ENCODE peak calls at places on chromosomes 13 and 19, in five cellular contexts. T, B, P, L and Q are unnamed samples.

GRCh38 chr13:64073203-64073602 is 2657.6 kb upstream of the PCDH20 start:
- DNase-seq in L (no peak), P (no peak), B (no peak), T (no peak), Q (no peak)

GRCh38 chr19:41548954-41549688 is 26.8 kb upstream of the CEACAM21 start:
- DNase-seq in B (peak; percentile 75), T (no peak), L (no peak), P (no peak), Q (no peak)

GRCh38 chr19:29678484-29679106 is 13.3 kb downstream of the PLEKHF1 start:
- DNase-seq in P (no peak), L (no peak), B (no peak), T (peak; percentile 96), Q (peak; percentile 49)

GRCh38 chr19:18306903-18307681 is 15.8 kb downstream of the LSM4 start:
- DNase-seq in T (no peak), L (no peak), B (no peak), P (no peak), Q (peak; percentile 68)

GRCh38 chr13:50596776-50597203 is 246.7 kb downstream of the DLEU7 start:
- DNase-seq in B (no peak), L (no peak), P (no peak), T (no peak), Q (no peak)

GRCh38 chr13:96248103-96248502 is 158.2 kb downstream of the HS6ST3 start:
- DNase-seq in B (no peak), P (no peak), L (no peak), T (no peak), Q (peak; percentile 6)

GRCh38 chr13:19618925-19619324 is 14.5 kb upstream of the MPHOSPH8 start:
- DNase-seq in L (no peak), T (peak; percentile 68), B (no peak), P (peak; percentile 50), Q (peak; percentile 75)

GRCh38 chr13:110234532-110234931 is 72.4 kb downstream of the COL4A1 start:
- DNase-seq in T (no peak), P (no peak), L (no peak), B (no peak), Q (no peak)

GRCh38 chr19:5880604-5881078 is 10.3 kb upstream of the FUT5 start:
- DNase-seq in L (no peak), T (peak; percentile 84), B (no peak), P (peak; percentile 19), Q (peak; percentile 77)

GRCh38 chr19:907183-907853 is 5.7 kb downstream of the R3HDM4 start:
- DNase-seq in L (no peak), P (no peak), T (no peak), B (no peak), Q (no peak)

GRCh38 chr13:96903085-96903484 is 91.2 kb downstream of the OXGR1 start:
- DNase-seq in P (no peak), L (no peak), T (no peak), B (no peak), Q (no peak)

GRCh38 chr19:34686455-34686854 is 9.0 kb downstream of the ZNF302 start:
- DNase-seq in P (no peak), L (no peak), B (no peak), T (no peak), Q (no peak)

GRCh38 chr19:22806418-22806817 is 22.5 kb upstream of the ZNF99 start:
- DNase-seq in L (no peak), P (no peak), T (peak; percentile 41), B (no peak), Q (no peak)

DNA sequence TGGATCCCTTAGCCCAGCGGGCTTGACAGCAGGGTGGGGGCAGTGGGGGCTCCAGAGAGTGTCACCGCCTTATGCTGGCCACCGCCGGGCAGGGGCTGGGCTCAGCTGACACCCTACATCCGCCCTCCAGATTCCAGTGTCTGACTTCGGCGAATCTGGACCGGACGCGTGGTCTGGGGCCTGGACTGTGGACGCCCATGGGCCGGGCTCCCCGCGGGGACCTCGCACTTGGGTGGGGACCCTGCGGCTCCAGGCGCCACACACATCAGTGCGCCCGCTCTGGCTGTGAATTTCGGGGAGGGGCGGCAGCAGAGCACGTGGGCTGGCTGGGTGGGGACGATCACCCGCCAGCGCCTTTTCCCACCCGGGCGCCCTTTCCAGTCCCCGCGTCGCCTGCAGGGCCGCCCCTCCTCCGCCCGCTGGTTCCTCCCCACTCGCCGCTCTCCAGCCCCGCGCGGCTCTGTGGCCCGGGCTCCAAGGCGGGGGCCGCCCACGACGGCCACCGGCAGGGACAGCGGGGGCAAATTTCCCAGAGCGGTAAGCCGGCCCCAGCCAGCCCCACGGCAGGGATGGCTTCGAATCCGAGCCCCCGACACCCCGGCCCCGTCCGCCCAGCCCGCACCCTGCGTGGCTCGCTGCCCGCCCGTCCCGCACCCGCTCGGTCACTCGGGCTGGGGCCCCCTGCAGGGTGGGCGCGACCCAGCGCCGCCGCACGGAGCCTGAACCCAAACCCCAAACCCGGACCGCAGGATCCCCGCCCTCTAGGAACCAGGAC is 23.3 kb upstream of the ZNF99 start:
- DNase-seq in P (no peak), B (no peak), L (no peak), T (no peak), Q (no peak)
- H3K36me3 ChIP-seq in P (no peaks in the 10 kb centered on the region), B (no peaks in the 10 kb centered on the region), L (no peaks in the 10 kb centered on the region), T (no peaks in the 10 kb centered on the region), Q (no peaks in the 10 kb centered on the region)

GRCh38 chr13:27924529-27925141 is 4.8 kb downstream of the PDX1 start:
- DNase-seq in T (no peak), P (no peak), B (no peak), L (no peak), Q (peak; percentile 66)
- H3K27me3 ChIP-seq in T (peaks cover 55% of the 10 kb centered on the region), P (peaks cover 78% of the 10 kb centered on the region), B (peaks cover 42% of the 10 kb centered on the region), L (peaks cover 51% of the 10 kb centered on the region), Q (peaks cover 100% of the 10 kb centered on the region)

DNA sequence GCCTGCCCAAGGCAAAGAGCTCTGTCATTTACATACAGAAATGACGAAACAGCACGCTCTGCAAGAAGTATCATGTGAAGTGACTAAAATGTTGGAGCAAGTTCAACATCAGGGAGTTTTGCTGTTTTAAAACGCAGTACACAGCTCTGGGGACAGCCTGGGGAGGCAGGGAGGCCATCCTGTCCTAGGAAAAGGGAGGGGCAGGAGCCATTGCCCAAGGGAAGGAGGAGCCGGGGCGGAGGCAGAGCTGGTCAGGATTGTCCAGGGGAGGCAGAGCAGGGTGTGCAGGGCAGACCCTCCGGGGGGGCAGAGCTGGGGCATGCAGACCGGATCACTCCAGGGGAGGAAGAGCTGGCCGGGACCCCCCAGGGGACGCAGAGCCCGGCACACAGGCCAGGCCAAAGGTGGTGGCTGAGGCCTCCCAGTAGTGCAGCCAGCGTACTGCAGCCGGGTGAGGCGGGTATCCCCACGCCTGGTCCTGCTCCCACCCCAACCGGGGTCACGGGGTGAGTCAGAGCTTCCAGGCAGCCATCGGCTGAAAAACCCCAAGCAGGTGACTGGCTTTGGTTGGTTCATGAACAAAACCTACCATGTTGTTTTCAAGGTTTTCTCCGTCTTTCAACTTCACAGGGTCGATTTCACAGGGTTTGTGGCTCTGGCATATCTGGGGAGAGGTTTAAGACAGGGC is 41.9 kb upstream of the C13orf46 start:
- DNase-seq in P (no peak), B (no peak), T (no peak), L (no peak), Q (no peak)
- H3K36me3 ChIP-seq in P (peaks cover 78% of the 10 kb centered on the region), B (peaks cover 92% of the 10 kb centered on the region), T (no peaks in the 10 kb centered on the region), L (peaks cover 79% of the 10 kb centered on the region), Q (peaks cover 2% of the 10 kb centered on the region)

GRCh38 chr19:15507068-15508034 is 974 bp upstream of the CYP4F22 start:
- DNase-seq in B (no peak), L (no peak), P (no peak), T (no peak), Q (no peak)
- H3K27me3 ChIP-seq in B (peaks cover 7% of the 10 kb centered on the region), L (no peaks in the 10 kb centered on the region), P (peaks cover 33% of the 10 kb centered on the region), T (no peaks in the 10 kb centered on the region), Q (no peaks in the 10 kb centered on the region)

DNA sequence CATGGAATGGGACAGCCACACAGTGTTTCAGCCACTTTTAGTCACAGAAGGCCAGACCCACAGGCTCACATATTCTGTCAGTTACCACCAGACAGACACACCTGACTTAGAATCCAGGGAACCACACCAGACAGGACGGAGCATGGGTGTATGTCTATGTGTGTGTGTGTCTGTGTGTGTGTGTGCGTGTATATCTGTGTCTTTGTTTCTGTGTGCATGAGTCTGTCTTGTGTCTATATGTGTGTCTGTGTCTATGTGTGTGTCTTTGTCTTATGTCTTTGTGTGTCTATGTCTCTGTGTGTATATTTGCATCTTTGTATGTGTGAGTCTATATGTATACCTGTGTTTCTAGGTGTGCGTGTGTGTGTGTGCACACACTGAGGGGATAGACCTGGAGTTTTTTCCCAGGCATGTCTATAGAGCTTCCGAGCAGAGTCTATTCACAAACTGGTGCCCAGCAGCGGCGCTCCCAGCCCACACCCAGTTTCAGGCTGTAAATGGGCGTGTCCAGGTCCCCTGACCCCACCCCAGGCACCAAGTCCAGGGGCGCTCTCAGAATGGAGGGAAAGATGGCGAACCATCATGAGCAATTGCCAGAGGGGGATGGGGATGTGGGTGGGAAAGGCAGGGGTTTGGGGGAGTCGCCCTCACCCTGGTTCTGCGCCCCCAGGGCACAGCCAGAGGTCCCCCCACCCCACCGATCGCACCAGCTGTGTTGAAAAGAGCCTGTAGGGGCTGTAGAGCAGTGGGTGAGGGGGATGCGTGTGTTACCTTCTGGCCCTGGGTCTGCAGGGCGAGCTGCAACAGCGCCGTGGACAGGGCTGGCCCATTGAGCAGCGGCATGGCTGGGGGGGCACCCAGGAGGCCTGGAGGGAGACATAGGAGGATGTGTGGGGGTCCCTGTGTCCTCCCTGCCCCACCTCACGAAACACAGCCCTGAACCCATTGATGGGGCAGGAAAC is 6.3 kb upstream of the FDX2 start:
- DNase-seq in L (no peak), T (no peak), B (no peak), P (no peak), Q (peak; percentile 47)
- H3K36me3 ChIP-seq in L (peaks cover 93% of the 10 kb centered on the region), T (peaks cover 27% of the 10 kb centered on the region), B (peaks cover 66% of the 10 kb centered on the region), P (peaks cover 73% of the 10 kb centered on the region), Q (peaks cover 36% of the 10 kb centered on the region)